ENCODE peak calls at places on chromosome 3, in ten cellular contexts. H is ACHN; A is omental fat pad; G is activated effector memory CD4-positive, alpha-beta T cell treated with anti-CD3 and anti-CD28 coated beads, Interleukin-2, amount 50 U/mL, for 16 hours; L is natural killer cell treated with Interleukin-12 subunit alpha and Interleukin-12 subunit beta and Interleukin-15 and Interleukin-18, amount 100 ng/mL, for 72 hours; I is hepatocyte; T is neural crest cell; F is OCI-LY7; S is NCI-H446 treated with DMSO at 0.1 percent for 48 hours; K is lower leg skin. Y is an unnamed sample.
A peak's percentile ranks its signal among the peaks of the same experiment; 100 is the strongest.

GRCh38 chr3:130779486-130779885 is 32.9 kb upstream of the PIK3R4 start:
- DNase-seq in H (no peak), A (no peak), G (no peak), L (no peak), I (no peak), T (no peak), F (no peak), S (no peak), K (no peak), Y (no peak)

GRCh38 chr3:71045212-71045916 is 538.2 kb downstream of the FOXP1 start:
- DNase-seq in H (no peak), A (no peak), G (no peak), L (no peak), I (no peak), T (no peak), F (no peak), S (no peak), K (no peak), Y (no peak)

GRCh38 chr3:147213633-147214032 is 192.7 kb downstream of the ZIC4 start:
- DNase-seq in H (no peak), A (no peak), G (no peak), L (no peak), I (no peak), T (no peak), F (no peak), S (no peak), K (no peak), Y (no peak)

GRCh38 chr3:10985181-10985580 is 7.4 kb upstream of the SLC6A1 start:
- DNase-seq in H (no peak), A (no peak), G (no peak), L (no peak), I (no peak), T (no peak), F (no peak), S (no peak), K (no peak), Y (no peak)

GRCh38 chr3:72719137-72719536 is 129.1 kb downstream of the SHQ1 start:
- DNase-seq in H (no peak), A (no peak), G (no peak), L (no peak), I (no peak), T (no peak), F (no peak), S (no peak), K (no peak), Y (no peak)

GRCh38 chr3:48409291-48410201 is 20.3 kb downstream of the PLXNB1 start:
- DNase-seq in H (no peak), A (peak; percentile 10), G (peak; percentile 54), L (peak; percentile 54), I (no peak), T (no peak), F (no peak), S (no peak), K (no peak), Y (no peak)

GRCh38 chr3:117358717-117359314 is 649.2 kb downstream of the TUSC7 start:
- DNase-seq in H (no peak), A (no peak), G (no peak), L (no peak), I (no peak), T (no peak), F (no peak), S (no peak), K (no peak), Y (no peak)

GRCh38 chr3:159480046-159480445 is 508.6 kb upstream of the IL12A start:
- DNase-seq in H (no peak), A (no peak), G (no peak), L (no peak), I (no peak), T (no peak), F (no peak), S (no peak), K (no peak), Y (peak; percentile 23)

GRCh38 chr3:149288655-149289054 is 44.8 kb downstream of the TM4SF18 start:
- DNase-seq in H (no peak), A (no peak), G (no peak), L (no peak), I (no peak), T (no peak), F (no peak), S (no peak), K (no peak), Y (no peak)

GRCh38 chr3:48845170-48845569 is 2.5 kb downstream of the PRKAR2A start:
- DNase-seq in H (no peak), A (no peak), G (peak; percentile 24), L (no peak), I (no peak), T (no peak), F (no peak), S (no peak), K (peak; percentile 7), Y (peak; percentile 24)

GRCh38 chr3:46695962-46696922 is 2.8 kb upstream of the ALS2CL start:
- DNase-seq in H (no peak), A (no peak), G (no peak), L (no peak), I (peak; percentile 54), T (no peak), F (no peak), S (no peak), K (no peak), Y (no peak)

GRCh38 chr3:159839561-159840379 is 148.9 kb upstream of the IL12A start:
- DNase-seq in H (peak; percentile 67), A (no peak), G (no peak), L (no peak), I (peak; percentile 32), T (peak; percentile 72), F (no peak), S (peak; percentile 93), K (no peak), Y (peak; percentile 44)

GRCh38 chr3:35784162-35784561 is 144.8 kb downstream of the ARPP21 start:
- DNase-seq in H (no peak), A (no peak), G (no peak), L (no peak), I (no peak), T (no peak), F (no peak), S (peak; percentile 17), K (no peak), Y (no peak)

GRCh38 chr3:174253221-174253620 is 605.9 kb upstream of the NAALADL2 start:
- DNase-seq in H (no peak), A (no peak), G (no peak), L (no peak), I (no peak), T (no peak), F (no peak), S (peak; percentile 92), K (no peak), Y (no peak)

GRCh38 chr3:146195030-146195429 is 34.0 kb upstream of the PLOD2 start:
- DNase-seq in H (no peak), A (no peak), G (no peak), L (no peak), I (no peak), T (no peak), F (no peak), S (no peak), K (no peak), Y (no peak)

GRCh38 chr3:184368804-184369183 is 7.3 kb downstream of the POLR2H start:
- DNase-seq in H (no peak), A (no peak), G (no peak), L (no peak), I (no peak), T (no peak), F (no peak), S (peak; percentile 48), K (no peak), Y (peak; percentile 83)

GRCh38 chr3:107657971-107658370 is 135.2 kb downstream of the BBX start:
- DNase-seq in H (peak; percentile 22), A (no peak), G (no peak), L (no peak), I (no peak), T (no peak), F (no peak), S (no peak), K (no peak), Y (no peak)

GRCh38 chr3:187264051-187264450 is 27.5 kb downstream of the MASP1 start:
- DNase-seq in H (peak; percentile 25), A (no peak), G (no peak), L (no peak), I (peak; percentile 60), T (no peak), F (no peak), S (no peak), K (no peak), Y (peak; percentile 85)

GRCh38 chr3:179421500-179421899 is 29.8 kb downstream of the GNB4 start:
- DNase-seq in H (peak; percentile 17), A (no peak), G (no peak), L (no peak), I (peak; percentile 39), T (no peak), F (peak; percentile 21), S (no peak), K (no peak), Y (no peak)

GRCh38 chr3:149596136-149596770 is 61.6 kb downstream of the WWTR1 start:
- DNase-seq in H (peak; percentile 56), A (no peak), G (no peak), L (no peak), I (no peak), T (no peak), F (no peak), S (peak; percentile 71), K (no peak), Y (peak; percentile 49)

GRCh38 chr3:132432639-132433038 is 15.3 kb downstream of the DNAJC13 start:
- DNase-seq in H (peak; percentile 51), A (no peak), G (no peak), L (no peak), I (peak; percentile 14), T (no peak), F (no peak), S (no peak), K (no peak), Y (peak; percentile 88)